ENCODE peak calls at places on chromosomes 11 and 22, in five cellular contexts. One of them, this sample, is unnamed. For H3K36me3, the result is how much of the 10 kb centered on the place peaks cover.

GRCh38 chr22:50307891-50308596 is 598 bp upstream of the PLXNB2 start:
- DNase-seq in CD4-positive, CD25-positive, alpha-beta regulatory T cell: no peak
- DNase-seq in uterus: peak
- DNase-seq in right lobe of liver: peak
- DNase-seq in body of pancreas: no peak
- DNase-seq in this sample: no peak

GRCh38 chr22:36977401-36977861 is 41.8 kb downstream of the TST start:
- DNase-seq in CD4-positive, CD25-positive, alpha-beta regulatory T cell: peak
- DNase-seq in uterus: peak
- DNase-seq in right lobe of liver: peak
- DNase-seq in body of pancreas: peak
- DNase-seq in this sample: no peak

GRCh38 chr11:27563201-27563600 is 56.6 kb upstream of the LIN7C start:
- DNase-seq in CD4-positive, CD25-positive, alpha-beta regulatory T cell: no peak
- DNase-seq in uterus: no peak
- DNase-seq in right lobe of liver: no peak
- DNase-seq in body of pancreas: no peak
- DNase-seq in this sample: peak

GRCh38 chr11:128247235-128247594 is 340.1 kb downstream of the ETS1 start:
- DNase-seq in CD4-positive, CD25-positive, alpha-beta regulatory T cell: no peak
- DNase-seq in uterus: no peak
- DNase-seq in right lobe of liver: no peak
- DNase-seq in body of pancreas: no peak
- DNase-seq in this sample: no peak

GRCh38 chr11:44939673-44940072 is 11.0 kb downstream of the TP53I11 start:
- DNase-seq in CD4-positive, CD25-positive, alpha-beta regulatory T cell: no peak
- DNase-seq in uterus: peak
- DNase-seq in right lobe of liver: no peak
- DNase-seq in body of pancreas: no peak
- DNase-seq in this sample: no peak

GRCh38 chr11:123235117-123235686 is 40.2 kb upstream of the CLMP start:
- DNase-seq in CD4-positive, CD25-positive, alpha-beta regulatory T cell: peak
- DNase-seq in uterus: peak
- DNase-seq in right lobe of liver: peak
- DNase-seq in body of pancreas: peak
- DNase-seq in this sample: no peak

GRCh38 chr22:25076281-25076680 is 123.4 kb upstream of the CRYBB3 start:
- DNase-seq in CD4-positive, CD25-positive, alpha-beta regulatory T cell: peak
- DNase-seq in uterus: no peak
- DNase-seq in right lobe of liver: no peak
- DNase-seq in body of pancreas: no peak
- DNase-seq in this sample: no peak

GRCh38 chr22:29206372-29207230 is 905 bp downstream of the EMID1 start:
- DNase-seq in CD4-positive, CD25-positive, alpha-beta regulatory T cell: no peak
- DNase-seq in uterus: no peak
- DNase-seq in right lobe of liver: no peak
- DNase-seq in body of pancreas: no peak
- DNase-seq in this sample: no peak

GRCh38 chr11:1478544-1478943 is 8.0 kb downstream of the MOB2 start:
- DNase-seq in CD4-positive, CD25-positive, alpha-beta regulatory T cell: no peak
- DNase-seq in uterus: peak
- DNase-seq in right lobe of liver: peak
- DNase-seq in body of pancreas: peak
- DNase-seq in this sample: no peak

GRCh38 chr22:17706947-17707346 is 67.3 kb downstream of the BID start:
- DNase-seq in CD4-positive, CD25-positive, alpha-beta regulatory T cell: no peak
- DNase-seq in uterus: no peak
- DNase-seq in right lobe of liver: no peak
- DNase-seq in body of pancreas: no peak
- DNase-seq in this sample: no peak

GRCh38 chr11:10456519-10456918 is 1.5 kb downstream of the AMPD3 start:
- DNase-seq in CD4-positive, CD25-positive, alpha-beta regulatory T cell: peak
- DNase-seq in uterus: no peak
- DNase-seq in right lobe of liver: no peak
- DNase-seq in body of pancreas: no peak
- DNase-seq in this sample: no peak

GRCh38 chr11:35237860-35238715 is 99.1 kb downstream of the CD44 start:
- DNase-seq in CD4-positive, CD25-positive, alpha-beta regulatory T cell: peak
- DNase-seq in uterus: no peak
- DNase-seq in right lobe of liver: no peak
- DNase-seq in body of pancreas: peak
- DNase-seq in this sample: peak

GRCh38 chr11:111018571-111018970 is 227.0 kb upstream of the POU2AF2 start:
- DNase-seq in CD4-positive, CD25-positive, alpha-beta regulatory T cell: no peak
- DNase-seq in uterus: no peak
- DNase-seq in right lobe of liver: no peak
- DNase-seq in body of pancreas: no peak
- DNase-seq in this sample: no peak

GRCh38 chr11:73322111-73322985 is 14.3 kb downstream of the ARHGEF17 start:
- DNase-seq in CD4-positive, CD25-positive, alpha-beta regulatory T cell: no peak
- DNase-seq in uterus: no peak
- DNase-seq in right lobe of liver: no peak
- DNase-seq in body of pancreas: no peak
- DNase-seq in this sample: no peak

GRCh38 chr22:29617922-29618629 is 14.6 kb downstream of the NF2 start:
- DNase-seq in CD4-positive, CD25-positive, alpha-beta regulatory T cell: peak
- DNase-seq in uterus: no peak
- DNase-seq in right lobe of liver: no peak
- DNase-seq in body of pancreas: peak
- DNase-seq in this sample: no peak

GRCh38 chr11:46526489-46527215 is 67.2 kb downstream of the AMBRA1 start:
- DNase-seq in CD4-positive, CD25-positive, alpha-beta regulatory T cell: no peak
- DNase-seq in uterus: no peak
- DNase-seq in right lobe of liver: no peak
- DNase-seq in body of pancreas: no peak
- DNase-seq in this sample: no peak

GRCh38 chr11:89361738-89362137 is 129.4 kb downstream of the NOX4 start:
- DNase-seq in CD4-positive, CD25-positive, alpha-beta regulatory T cell: no peak
- DNase-seq in uterus: no peak
- DNase-seq in right lobe of liver: no peak
- DNase-seq in body of pancreas: no peak
- DNase-seq in this sample: no peak

GRCh38 chr11:93063101-93063500 is 93.7 kb downstream of the MTNR1B start:
- DNase-seq in CD4-positive, CD25-positive, alpha-beta regulatory T cell: no peak
- DNase-seq in uterus: no peak
- DNase-seq in right lobe of liver: no peak
- DNase-seq in body of pancreas: no peak
- DNase-seq in this sample: no peak

GRCh38 chr22:42379961-42380537 is 52.2 kb downstream of the NFAM1 start:
- DNase-seq in CD4-positive, CD25-positive, alpha-beta regulatory T cell: no peak
- DNase-seq in uterus: no peak
- DNase-seq in right lobe of liver: no peak
- DNase-seq in body of pancreas: no peak
- DNase-seq in this sample: no peak

GRCh38 chr22:19393704-19394103 is 37.8 kb downstream of the HIRA start:
- DNase-seq in CD4-positive, CD25-positive, alpha-beta regulatory T cell: no peak
- DNase-seq in uterus: no peak
- DNase-seq in right lobe of liver: no peak
- DNase-seq in body of pancreas: no peak
- DNase-seq in this sample: no peak

GRCh38 chr22:19396561-19396933 is 35.0 kb downstream of the HIRA start:
- DNase-seq in CD4-positive, CD25-positive, alpha-beta regulatory T cell: no peak
- DNase-seq in uterus: no peak
- DNase-seq in right lobe of liver: no peak
- DNase-seq in body of pancreas: no peak
- DNase-seq in this sample: no peak

GRCh38 chr22:19394274-19395050 is 37.1 kb downstream of the HIRA start:
- DNase-seq in CD4-positive, CD25-positive, alpha-beta regulatory T cell: no peak
- DNase-seq in uterus: no peak
- DNase-seq in right lobe of liver: no peak
- DNase-seq in body of pancreas: no peak
- DNase-seq in this sample: no peak

GRCh38 chr22:19396934-19397728 is 34.4 kb downstream of the HIRA start:
- DNase-seq in CD4-positive, CD25-positive, alpha-beta regulatory T cell: no peak
- DNase-seq in uterus: no peak
- DNase-seq in right lobe of liver: no peak
- DNase-seq in body of pancreas: no peak
- DNase-seq in this sample: no peak

GRCh38 chr22:19395276-19395675 is 36.3 kb downstream of the HIRA start:
- DNase-seq in CD4-positive, CD25-positive, alpha-beta regulatory T cell: no peak
- DNase-seq in uterus: no peak
- DNase-seq in right lobe of liver: no peak
- DNase-seq in body of pancreas: no peak
- DNase-seq in this sample: no peak
- H3K36me3 ChIP-seq in CD4-positive, CD25-positive, alpha-beta regulatory T cell: half or more
- H3K36me3 ChIP-seq in uterus: under half
- H3K36me3 ChIP-seq in right lobe of liver: half or more
- H3K36me3 ChIP-seq in body of pancreas: under half
- H3K36me3 ChIP-seq in this sample: half or more

DNA sequence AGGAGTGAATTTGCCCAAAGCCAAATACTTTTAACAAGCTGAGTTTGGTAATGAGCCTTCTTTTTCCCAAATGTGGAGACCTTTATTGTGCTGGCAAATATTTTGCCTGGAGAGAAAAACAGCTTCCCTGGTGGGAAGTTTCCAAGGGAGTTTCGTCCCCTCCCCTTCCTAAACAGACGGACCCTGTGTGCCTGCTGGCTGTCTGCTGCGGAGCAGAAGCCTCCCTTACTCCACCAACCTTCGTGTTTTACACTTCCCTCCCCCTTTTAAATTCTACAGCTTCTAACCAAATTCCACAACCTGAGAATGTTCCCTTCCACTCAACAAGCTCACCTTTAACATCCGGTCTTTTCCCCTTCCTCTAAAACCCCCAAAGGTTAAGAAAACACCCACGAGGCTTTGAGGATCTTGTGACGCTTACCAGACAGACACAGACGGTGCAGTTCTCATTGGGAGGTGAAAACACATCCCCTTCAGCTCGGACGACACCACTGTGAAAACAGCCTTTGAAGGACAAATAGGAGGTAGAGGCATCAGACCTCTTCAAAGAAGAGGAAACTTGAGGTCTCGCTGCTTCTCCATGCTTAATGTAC is 17.0 kb downstream of the VWCE start:
- DNase-seq in CD4-positive, CD25-positive, alpha-beta regulatory T cell: no peak
- DNase-seq in uterus: no peak
- DNase-seq in right lobe of liver: no peak
- DNase-seq in body of pancreas: no peak
- DNase-seq in this sample: no peak
- H3K36me3 ChIP-seq in CD4-positive, CD25-positive, alpha-beta regulatory T cell: under half
- H3K36me3 ChIP-seq in uterus: under half
- H3K36me3 ChIP-seq in right lobe of liver: under half
- H3K36me3 ChIP-seq in body of pancreas: under half
- H3K36me3 ChIP-seq in this sample: under half

GRCh38 chr11:61272731-61273130 is 22.4 kb downstream of the VWCE start:
- DNase-seq in CD4-positive, CD25-positive, alpha-beta regulatory T cell: no peak
- DNase-seq in uterus: no peak
- DNase-seq in right lobe of liver: no peak
- DNase-seq in body of pancreas: no peak
- DNase-seq in this sample: no peak
- H3K36me3 ChIP-seq in CD4-positive, CD25-positive, alpha-beta regulatory T cell: under half
- H3K36me3 ChIP-seq in uterus: under half
- H3K36me3 ChIP-seq in right lobe of liver: under half
- H3K36me3 ChIP-seq in body of pancreas: under half
- H3K36me3 ChIP-seq in this sample: under half

DNA sequence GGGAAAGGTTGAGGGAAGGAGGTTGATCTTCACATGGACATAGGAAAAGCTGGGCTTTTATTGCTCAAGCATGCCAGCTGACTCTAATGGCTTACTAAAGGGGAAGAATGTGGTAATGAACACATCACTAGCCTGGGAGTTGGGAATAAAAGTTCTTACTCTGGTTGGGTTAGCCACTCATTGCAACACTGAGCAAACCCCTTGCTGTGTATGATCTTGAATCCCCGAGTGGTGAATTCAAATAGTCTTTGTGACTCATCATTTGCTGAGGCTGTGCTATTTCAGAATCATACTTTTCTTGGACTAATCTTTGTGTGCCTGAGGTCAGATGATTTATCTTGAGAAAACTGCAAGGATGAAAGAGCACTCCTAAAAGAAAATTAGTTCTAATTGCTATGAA is 304.1 kb upstream of the ANO5 start:
- DNase-seq in CD4-positive, CD25-positive, alpha-beta regulatory T cell: no peak
- DNase-seq in uterus: no peak
- DNase-seq in right lobe of liver: no peak
- DNase-seq in body of pancreas: no peak
- DNase-seq in this sample: no peak
- H3K36me3 ChIP-seq in CD4-positive, CD25-positive, alpha-beta regulatory T cell: under half
- H3K36me3 ChIP-seq in uterus: under half
- H3K36me3 ChIP-seq in right lobe of liver: under half
- H3K36me3 ChIP-seq in body of pancreas: under half
- H3K36me3 ChIP-seq in this sample: under half

GRCh38 chr11:17077240-17077519 is 287 bp downstream of the RPS13 start:
- DNase-seq in CD4-positive, CD25-positive, alpha-beta regulatory T cell: no peak
- DNase-seq in uterus: no peak
- DNase-seq in right lobe of liver: no peak
- DNase-seq in body of pancreas: no peak
- DNase-seq in this sample: no peak

GRCh38 chr11:17073370-17074027 is 4.0 kb downstream of the RPS13 start:
- DNase-seq in CD4-positive, CD25-positive, alpha-beta regulatory T cell: no peak
- DNase-seq in uterus: no peak
- DNase-seq in right lobe of liver: no peak
- DNase-seq in body of pancreas: no peak
- DNase-seq in this sample: no peak

GRCh38 chr11:17076517-17077239 is 789 bp downstream of the RPS13 start:
- DNase-seq in CD4-positive, CD25-positive, alpha-beta regulatory T cell: peak
- DNase-seq in uterus: no peak
- DNase-seq in right lobe of liver: no peak
- DNase-seq in body of pancreas: no peak
- DNase-seq in this sample: no peak

GRCh38 chr11:17077520-17078401 is at the start of gene RPS13:
- DNase-seq in CD4-positive, CD25-positive, alpha-beta regulatory T cell: peak
- DNase-seq in uterus: peak
- DNase-seq in right lobe of liver: peak
- DNase-seq in body of pancreas: peak
- DNase-seq in this sample: peak

DNA sequence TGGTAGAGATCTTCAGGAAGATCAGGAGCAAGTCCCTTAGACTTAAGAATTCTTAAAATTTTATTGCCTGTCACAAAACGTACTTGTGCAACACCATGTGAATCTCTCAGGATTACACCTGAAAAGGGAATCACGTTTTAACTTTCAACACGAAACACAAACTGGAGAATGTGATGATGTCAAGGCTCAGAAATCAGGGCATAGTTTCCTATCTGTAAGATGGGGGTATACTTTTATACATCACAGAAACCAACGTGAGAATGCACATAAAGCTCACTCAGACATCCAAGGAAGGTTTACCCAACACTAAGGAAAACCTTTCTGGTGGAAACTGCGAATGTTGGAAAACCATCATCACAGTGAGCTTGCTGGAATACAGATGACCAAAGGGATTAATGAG is 2.0 kb downstream of the RPS13 start:
- DNase-seq in CD4-positive, CD25-positive, alpha-beta regulatory T cell: no peak
- DNase-seq in uterus: no peak
- DNase-seq in right lobe of liver: no peak
- DNase-seq in body of pancreas: no peak
- DNase-seq in this sample: no peak
- H3K36me3 ChIP-seq in CD4-positive, CD25-positive, alpha-beta regulatory T cell: under half
- H3K36me3 ChIP-seq in uterus: under half
- H3K36me3 ChIP-seq in right lobe of liver: under half
- H3K36me3 ChIP-seq in body of pancreas: under half
- H3K36me3 ChIP-seq in this sample: under half

DNA sequence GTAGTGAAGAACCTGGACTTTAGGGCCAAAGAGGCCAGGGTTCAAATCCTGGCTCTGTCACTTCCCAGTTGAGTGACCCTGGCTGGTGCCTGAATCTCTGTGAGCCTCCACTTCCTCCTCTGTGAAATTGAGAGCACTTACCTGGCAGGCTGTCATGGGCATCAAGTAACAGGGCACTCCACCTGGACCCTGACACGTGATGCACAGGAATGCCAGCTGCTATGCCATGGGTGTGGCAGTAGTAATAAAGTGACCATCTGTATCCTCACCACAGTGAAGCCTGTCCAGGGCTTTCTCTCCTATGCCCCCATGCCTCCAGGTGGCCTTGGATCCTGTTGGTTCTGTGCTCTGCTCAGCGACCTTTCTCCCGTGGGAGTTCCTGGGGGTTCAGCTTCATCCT is 29.8 kb upstream of the PPP6R3 start:
- DNase-seq in CD4-positive, CD25-positive, alpha-beta regulatory T cell: no peak
- DNase-seq in uterus: no peak
- DNase-seq in right lobe of liver: no peak
- DNase-seq in body of pancreas: no peak
- DNase-seq in this sample: no peak
- H3K36me3 ChIP-seq in CD4-positive, CD25-positive, alpha-beta regulatory T cell: under half
- H3K36me3 ChIP-seq in uterus: under half
- H3K36me3 ChIP-seq in right lobe of liver: half or more
- H3K36me3 ChIP-seq in body of pancreas: under half
- H3K36me3 ChIP-seq in this sample: half or more

This sample was measured in SJSA1.